ENCODE peak calls at places on chromosomes 6 and 20, in nine cellular contexts. F, V, M, N, O, S, Z, Q and J are unnamed samples. For H3K9me3, the result is how much of the 10 kb centered on the place peaks cover.

GRCh38 chr20:53606364-53606985 is 12.8 kb upstream of the ZNF217 start:
- DNase-seq in F (peak), V (peak), M (peak), N (no peak), O (no peak), S (no peak), Z (no peak), Q (no peak), J (no peak)

GRCh38 chr20:59525500-59526241 is 78.7 kb upstream of the PHACTR3 start:
- DNase-seq in F (no peak), V (peak), M (peak), N (peak), O (peak), S (no peak), Z (no peak), Q (peak), J (no peak)

GRCh38 chr6:109165392-109165964 is 70.2 kb downstream of the CEP57L1 start:
- DNase-seq in F (no peak), V (no peak), M (no peak), N (no peak), O (no peak), S (no peak), Z (peak), Q (peak), J (no peak)

GRCh38 chr6:88669475-88669874 is 293.9 kb downstream of the RNGTT start:
- DNase-seq in F (no peak), V (no peak), M (no peak), N (no peak), O (no peak), S (no peak), Z (no peak), Q (no peak), J (no peak)

GRCh38 chr20:51898788-51899187 is 96.5 kb upstream of the SALL4 start:
- DNase-seq in F (no peak), V (no peak), M (no peak), N (no peak), O (no peak), S (no peak), Z (no peak), Q (no peak), J (no peak)

GRCh38 chr6:169800668-169801395 is 49.4 kb downstream of the ERMARD start:
- DNase-seq in F (no peak), V (peak), M (peak), N (no peak), O (no peak), S (no peak), Z (peak), Q (no peak), J (no peak)

GRCh38 chr20:38866265-38867061 is 59.8 kb upstream of the FAM83D start:
- DNase-seq in F (no peak), V (no peak), M (no peak), N (no peak), O (no peak), S (no peak), Z (no peak), Q (no peak), J (no peak)

GRCh38 chr20:35511814-35512420 is 17.5 kb downstream of the C20orf173 start:
- DNase-seq in F (no peak), V (no peak), M (peak), N (no peak), O (no peak), S (no peak), Z (no peak), Q (no peak), J (no peak)

GRCh38 chr6:140602843-140603242 is 1228.4 kb upstream of the CITED2 start:
- DNase-seq in F (no peak), V (no peak), M (no peak), N (no peak), O (no peak), S (no peak), Z (no peak), Q (no peak), J (no peak)

GRCh38 chr6:163241668-163242067 is 172.8 kb upstream of the QKI start:
- DNase-seq in F (no peak), V (no peak), M (no peak), N (no peak), O (no peak), S (no peak), Z (no peak), Q (no peak), J (no peak)

GRCh38 chr20:17538517-17539170 is 7.5 kb upstream of the BFSP1 start:
- DNase-seq in F (no peak), V (no peak), M (no peak), N (no peak), O (no peak), S (no peak), Z (no peak), Q (no peak), J (no peak)

GRCh38 chr20:36830791-36831691 is 44.9 kb upstream of the TLDC2 start:
- DNase-seq in F (no peak), V (no peak), M (peak), N (peak), O (peak), S (no peak), Z (no peak), Q (peak), J (peak)

GRCh38 chr20:63908008-63908682 is 13.2 kb downstream of the DNAJC5 start:
- DNase-seq in F (no peak), V (no peak), M (peak), N (no peak), O (no peak), S (no peak), Z (no peak), Q (no peak), J (no peak)

GRCh38 chr20:36402708-36403107 is 96.6 kb downstream of the DLGAP4 start:
- DNase-seq in F (no peak), V (no peak), M (no peak), N (no peak), O (no peak), S (no peak), Z (no peak), Q (no peak), J (no peak)

GRCh38 chr6:5094327-5094726 is 9.2 kb downstream of the PPP1R3G start:
- DNase-seq in F (no peak), V (no peak), M (peak), N (no peak), O (no peak), S (no peak), Z (peak), Q (no peak), J (no peak)

GRCh38 chr20:51434556-51435256 is 107.8 kb downstream of the NFATC2 start:
- DNase-seq in F (no peak), V (no peak), M (peak), N (no peak), O (no peak), S (no peak), Z (peak), Q (no peak), J (no peak)

GRCh38 chr6:16723833-16724232 is 37.4 kb downstream of the ATXN1 start:
- DNase-seq in F (no peak), V (no peak), M (peak), N (no peak), O (no peak), S (no peak), Z (peak), Q (no peak), J (no peak)

GRCh38 chr6:169807219-169807618 is 55.8 kb downstream of the ERMARD start:
- DNase-seq in F (no peak), V (no peak), M (no peak), N (no peak), O (no peak), S (no peak), Z (no peak), Q (no peak), J (no peak)

GRCh38 chr6:89794324-89794723 is 25.3 kb downstream of the MDN1 start:
- DNase-seq in F (no peak), V (no peak), M (no peak), N (no peak), O (no peak), S (peak), Z (no peak), Q (no peak), J (no peak)

GRCh38 chr6:142763205-142763604 is 181.8 kb downstream of the HIVEP2 start:
- DNase-seq in F (no peak), V (no peak), M (no peak), N (no peak), O (no peak), S (no peak), Z (no peak), Q (no peak), J (no peak)

GRCh38 chr20:52103911-52104545 is 87.6 kb downstream of the ZFP64 start:
- DNase-seq in F (no peak), V (peak), M (peak), N (no peak), O (no peak), S (no peak), Z (no peak), Q (no peak), J (no peak)

GRCh38 chr6:129490551-129491245 is 219.3 kb downstream of the ARHGAP18 start:
- DNase-seq in F (no peak), V (no peak), M (peak), N (no peak), O (no peak), S (peak), Z (peak), Q (peak), J (no peak)

GRCh38 chr6:88544986-88545612 is 379.0 kb upstream of the CNR1 start:
- DNase-seq in F (no peak), V (no peak), M (no peak), N (no peak), O (no peak), S (no peak), Z (no peak), Q (no peak), J (no peak)

GRCh38 chr6:45607818-45608217 is 230.1 kb upstream of the SUPT3H start:
- DNase-seq in F (no peak), V (no peak), M (peak), N (no peak), O (no peak), S (no peak), Z (no peak), Q (no peak), J (no peak)

GRCh38 chr6:3987072-3987471 is 91.9 kb downstream of the FAM217A start:
- DNase-seq in F (no peak), V (no peak), M (no peak), N (no peak), O (no peak), S (no peak), Z (no peak), Q (no peak), J (no peak)

GRCh38 chr6:71457883-71458282 is 169.3 kb downstream of the OGFRL1 start:
- DNase-seq in F (no peak), V (no peak), M (no peak), N (no peak), O (no peak), S (no peak), Z (no peak), Q (no peak), J (no peak)

GRCh38 chr20:1539816-1540215 is 17.7 kb downstream of the SIRPD start:
- DNase-seq in F (no peak), V (no peak), M (no peak), N (no peak), O (no peak), S (no peak), Z (no peak), Q (no peak), J (no peak)

GRCh38 chr6:137904822-137905617 is 38.0 kb downstream of the TNFAIP3 start:
- DNase-seq in F (no peak), V (no peak), M (no peak), N (peak), O (no peak), S (no peak), Z (no peak), Q (no peak), J (peak)

GRCh38 chr6:57257911-57258541 is 35.9 kb upstream of the RAB23 start:
- DNase-seq in F (no peak), V (no peak), M (peak), N (no peak), O (no peak), S (no peak), Z (peak), Q (peak), J (no peak)

GRCh38 chr6:36290668-36291620 is 21.1 kb downstream of the PNPLA1 start:
- DNase-seq in F (no peak), V (no peak), M (peak), N (no peak), O (no peak), S (no peak), Z (no peak), Q (no peak), J (no peak)

DNA sequence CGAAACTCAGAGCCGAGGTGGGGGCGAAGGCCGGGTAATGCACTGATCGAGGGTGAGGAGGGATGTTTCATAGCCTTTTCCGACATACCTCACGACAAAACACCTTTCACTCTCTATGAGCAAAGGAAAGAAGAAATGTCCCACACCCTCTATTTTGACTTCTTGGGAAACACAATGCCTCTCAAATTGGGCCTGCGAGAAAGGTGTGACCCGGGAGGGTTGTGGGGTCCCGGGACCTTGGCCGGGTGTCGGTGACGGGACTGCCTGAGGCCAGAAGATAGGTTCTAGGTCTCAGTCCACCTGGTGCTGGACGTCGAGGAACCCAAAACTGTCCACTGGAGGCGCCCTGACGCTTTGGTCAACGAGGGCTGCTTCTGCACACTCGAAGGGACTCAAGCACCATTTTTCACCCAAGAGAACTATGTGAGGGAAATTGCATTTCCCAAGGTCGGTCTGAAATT is 41.1 kb upstream of the OSTM1 start:
- DNase-seq in F (no peak), V (peak), M (peak), N (peak), O (no peak), S (no peak), Z (no peak), Q (no peak), J (no peak)
- H3K9me3 ChIP-seq in F (under half), V (under half), M (under half), N (under half), O (under half), S (under half), Z (under half), Q (under half), J (under half)

GRCh38 chr6:33151050-33151449 is 41.2 kb downstream of the COL11A2 start:
- DNase-seq in F (no peak), V (no peak), M (no peak), N (no peak), O (no peak), S (no peak), Z (no peak), Q (no peak), J (no peak)
- H3K27ac ChIP-seq in F (no peak), V (no peak), M (no peak), N (no peak), O (no peak), S (no peak), Z (no peak), Q (no peak), J (no peak)

GRCh38 chr20:41336711-41337492 is 3.7 kb upstream of the LPIN3 start:
- DNase-seq in F (peak), V (no peak), M (peak), N (no peak), O (no peak), S (no peak), Z (no peak), Q (no peak), J (no peak)

GRCh38 chr20:41342474-41343464 is 2.1 kb downstream of the LPIN3 start:
- DNase-seq in F (no peak), V (no peak), M (peak), N (no peak), O (no peak), S (no peak), Z (no peak), Q (no peak), J (no peak)

GRCh38 chr20:41344477-41344876 is 3.9 kb downstream of the LPIN3 start:
- DNase-seq in F (peak), V (no peak), M (peak), N (no peak), O (no peak), S (no peak), Z (no peak), Q (no peak), J (no peak)

GRCh38 chr20:41339957-41340326 is 679 bp upstream of the LPIN3 start:
- DNase-seq in F (peak), V (peak), M (peak), N (peak), O (peak), S (peak), Z (no peak), Q (peak), J (no peak)

GRCh38 chr20:41340327-41341055 is at the start of gene LPIN3:
- DNase-seq in F (peak), V (peak), M (peak), N (peak), O (peak), S (no peak), Z (no peak), Q (peak), J (peak)
- H3K4me3 ChIP-seq in F (peak), V (peak), M (peak), N (peak), O (peak), S (peak), Z (peak), Q (peak), J (peak)

DNA sequence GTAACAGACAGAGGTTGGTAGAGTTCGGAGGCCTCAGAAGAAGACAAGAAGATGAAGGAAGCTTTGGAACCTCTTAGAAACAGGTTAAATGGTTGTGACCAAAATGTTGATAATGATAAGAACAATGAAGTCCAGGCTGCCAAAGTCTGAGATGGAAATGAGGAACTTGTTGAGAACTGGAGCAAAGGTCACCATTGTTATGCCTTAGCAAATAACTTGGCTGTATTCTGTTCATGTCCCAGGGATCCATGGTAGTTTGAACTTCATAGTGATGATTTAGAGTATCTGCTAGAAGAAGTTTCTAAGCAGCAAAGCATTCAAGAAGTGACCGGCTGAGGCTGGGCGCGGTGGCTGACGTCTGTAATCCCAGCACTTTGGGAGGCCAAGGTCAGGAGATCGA is 11.1 kb upstream of the LSM14B start:
- DNase-seq in F (no peak), V (no peak), M (peak), N (no peak), O (no peak), S (no peak), Z (no peak), Q (no peak), J (no peak)
- H3K9me3 ChIP-seq in F (under half), V (under half), M (under half), N (half or more), O (under half), S (half or more), Z (half or more), Q (under half), J (half or more)

DNA sequence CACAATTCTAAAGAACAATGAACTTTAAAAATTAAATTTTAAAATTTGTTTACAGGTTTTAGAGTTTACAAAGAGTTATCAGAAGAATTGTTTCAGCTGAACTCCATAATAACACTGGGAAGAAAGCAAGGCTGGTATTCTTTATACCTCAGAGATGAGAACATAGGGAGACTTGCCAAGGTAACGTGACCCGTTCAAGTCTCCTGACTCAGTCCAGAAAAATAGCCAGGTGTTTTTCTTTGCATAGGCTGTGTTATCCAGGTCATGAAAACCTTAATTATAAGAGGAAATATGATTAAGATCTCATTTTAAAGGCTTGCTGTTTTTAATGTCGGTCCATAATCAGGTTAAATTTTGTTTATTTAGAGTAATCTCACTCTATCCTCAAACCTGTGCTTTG is 8.5 kb upstream of the C6orf141 start:
- DNase-seq in F (no peak), V (no peak), M (no peak), N (no peak), O (no peak), S (no peak), Z (no peak), Q (no peak), J (no peak)
- H3K27ac ChIP-seq in F (no peak), V (no peak), M (peak), N (no peak), O (no peak), S (no peak), Z (no peak), Q (no peak), J (no peak)

GRCh38 chr6:73299171-73300073 is 36.4 kb upstream of the KHDC1 start:
- DNase-seq in F (no peak), V (no peak), M (peak), N (peak), O (no peak), S (no peak), Z (no peak), Q (no peak), J (no peak)
- H3K4me3 ChIP-seq in F (peak), V (no peak), M (peak), N (peak), O (peak), S (no peak), Z (peak), Q (no peak), J (peak)